ENCODE peak calls at places on chromosomes 4 and X, in five cellular contexts. B is CD4-positive, CD25-positive, alpha-beta regulatory T cell; T is mucosa of descending colon; J is gastrocnemius medialis; P is foreskin fibroblast. Z is an unnamed sample.
A peak's percentile ranks its signal among the peaks of the same experiment; 100 is the strongest.

GRCh38 chr4:110516106-110516922 is 40.4 kb downstream of the ENPEP start:
- DNase-seq in B (peak; percentile 70), T (peak; percentile 58), J (no peak), P (peak; percentile 69), Z (peak; percentile 63)

GRCh38 chrX:133916984-133917722 is 68.2 kb downstream of the GPC3 start:
- DNase-seq in B (no peak), T (no peak), J (no peak), P (no peak), Z (no peak)

GRCh38 chr4:184649971-184650855 is 675 bp downstream of the PRIMPOL start:
- DNase-seq in B (no peak), T (peak; percentile 53), J (no peak), P (peak; percentile 76), Z (no peak)

GRCh38 chr4:7392438-7393374 is 42.0 kb downstream of the PSAPL1 start:
- DNase-seq in B (no peak), T (no peak), J (no peak), P (peak; percentile 27), Z (peak; percentile 41)

GRCh38 chrX:31524182-31524581 is 452.3 kb upstream of the FTHL17 start:
- DNase-seq in B (no peak), T (no peak), J (no peak), P (peak; percentile 7), Z (no peak)

GRCh38 chr4:84750260-84750955 is 167.5 kb downstream of the CDS1 start:
- DNase-seq in B (peak; percentile 29), T (no peak), J (no peak), P (peak; percentile 67), Z (peak; percentile 7)

GRCh38 chrX:21691512-21692018 is 33.4 kb upstream of the KLHL34 start:
- DNase-seq in B (peak; percentile 21), T (no peak), J (no peak), P (no peak), Z (no peak)

GRCh38 chr4:8195841-8196460 is 3.1 kb upstream of the SH3TC1 start:
- DNase-seq in B (no peak), T (no peak), J (no peak), P (no peak), Z (no peak)

GRCh38 chrX:86137071-86137470 is 11.2 kb upstream of the DACH2 start:
- DNase-seq in B (no peak), T (no peak), J (no peak), P (peak; percentile 2), Z (peak; percentile 76)

GRCh38 chrX:1444896-1445480 is 7.7 kb downstream of the ASMTL start:
- DNase-seq in B (no peak), T (no peak), J (no peak), P (no peak), Z (no peak)

GRCh38 chr4:80173387-80173786 is 23.9 kb upstream of the PRDM8 start:
- DNase-seq in B (peak; percentile 91), T (no peak), J (no peak), P (peak; percentile 89), Z (peak; percentile 75)

GRCh38 chr4:3368841-3369760 is 72.7 kb upstream of the HGFAC start:
- DNase-seq in B (no peak), T (no peak), J (no peak), P (no peak), Z (no peak)

GRCh38 chr4:60926624-60927023 is 273.5 kb upstream of the ADGRL3 start:
- DNase-seq in B (no peak), T (no peak), J (no peak), P (no peak), Z (no peak)

GRCh38 chrX:127038065-127038464 is 218.5 kb downstream of the PRR32 start:
- DNase-seq in B (no peak), T (no peak), J (no peak), P (no peak), Z (no peak)

GRCh38 chrX:47579537-47579936 is 2.7 kb upstream of the TIMP1 start:
- DNase-seq in B (no peak), T (no peak), J (no peak), P (peak; percentile 90), Z (peak; percentile 74)

GRCh38 chr4:169094656-169095231 is 84.7 kb upstream of the CBR4 start:
- DNase-seq in B (no peak), T (no peak), J (no peak), P (no peak), Z (no peak)

GRCh38 chr4:120886183-120886582 is 36.3 kb downstream of the PRDM5 start:
- DNase-seq in B (no peak), T (no peak), J (no peak), P (no peak), Z (no peak)

GRCh38 chr4:6279582-6280289 is 10.1 kb downstream of the WFS1 start:
- DNase-seq in B (no peak), T (no peak), J (no peak), P (no peak), Z (no peak)

GRCh38 chr4:79516114-79516513 is 108.1 kb upstream of the GK2 start:
- DNase-seq in B (no peak), T (no peak), J (no peak), P (no peak), Z (no peak)

GRCh38 chrX:397575-397974 is 10.9 kb upstream of the PPP2R3B start:
- DNase-seq in B (no peak), T (no peak), J (no peak), P (peak; percentile 94), Z (peak; percentile 85)

GRCh38 chr4:38152305-38152704 is 192.1 kb downstream of the PTTG2 start:
- DNase-seq in B (no peak), T (no peak), J (no peak), P (no peak), Z (peak; percentile 7)

GRCh38 chr4:120865985-120866384 is 56.5 kb downstream of the PRDM5 start:
- DNase-seq in B (no peak), T (no peak), J (no peak), P (peak; percentile 49), Z (no peak)

GRCh38 chr4:80237992-80238391 is 28.5 kb upstream of the FGF5 start:
- DNase-seq in B (no peak), T (no peak), J (no peak), P (peak; percentile 96), Z (peak; percentile 91)

GRCh38 chr4:105426187-105426897 is 47.5 kb downstream of the PPA2 start:
- DNase-seq in B (no peak), T (no peak), J (no peak), P (no peak), Z (no peak)

GRCh38 chr4:53712326-53712725 is 121.0 kb upstream of the LNX1 start:
- DNase-seq in B (no peak), T (no peak), J (no peak), P (no peak), Z (no peak)

GRCh38 chrX:17374619-17375360 is at the start of gene NHS:
- DNase-seq in B (no peak), T (peak; percentile 77), J (no peak), P (peak; percentile 90), Z (peak; percentile 56)

GRCh38 chr4:6401797-6402196 is 70.6 kb downstream of the PPP2R2C start:
- DNase-seq in B (no peak), T (no peak), J (no peak), P (no peak), Z (no peak)

GRCh38 chrX:482192-482701 is 95.5 kb upstream of the PPP2R3B start:
- DNase-seq in B (no peak), T (no peak), J (no peak), P (no peak), Z (no peak)

GRCh38 chr4:7632971-7633370 is 198.2 kb upstream of the PSAPL1 start:
- DNase-seq in B (no peak), T (no peak), J (no peak), P (no peak), Z (no peak)

GRCh38 chr4:164012396-164013027 is 518.0 kb downstream of the TMA16 start:
- DNase-seq in B (peak; percentile 1), T (no peak), J (no peak), P (no peak), Z (peak; percentile 13)

GRCh38 chr4:153345011-153345981 is 808 bp downstream of the MND1 start:
- DNase-seq in B (peak; percentile 87), T (peak; percentile 59), J (no peak), P (peak; percentile 79), Z (peak; percentile 38)

GRCh38 chr4:48493485-48494100 is 3.5 kb downstream of the ZAR1 start:
- DNase-seq in B (no peak), T (no peak), J (no peak), P (no peak), Z (no peak)

GRCh38 chr4:48489683-48490011 is 405 bp upstream of the ZAR1 start:
- DNase-seq in B (no peak), T (no peak), J (no peak), P (no peak), Z (no peak)

GRCh38 chr4:48490680-48491513 is 845 bp downstream of the ZAR1 start:
- DNase-seq in B (no peak), T (peak; percentile 46), J (no peak), P (no peak), Z (no peak)

GRCh38 chr4:48490012-48490679 is at the start of gene ZAR1:
- DNase-seq in B (no peak), T (no peak), J (no peak), P (no peak), Z (no peak)

DNA sequence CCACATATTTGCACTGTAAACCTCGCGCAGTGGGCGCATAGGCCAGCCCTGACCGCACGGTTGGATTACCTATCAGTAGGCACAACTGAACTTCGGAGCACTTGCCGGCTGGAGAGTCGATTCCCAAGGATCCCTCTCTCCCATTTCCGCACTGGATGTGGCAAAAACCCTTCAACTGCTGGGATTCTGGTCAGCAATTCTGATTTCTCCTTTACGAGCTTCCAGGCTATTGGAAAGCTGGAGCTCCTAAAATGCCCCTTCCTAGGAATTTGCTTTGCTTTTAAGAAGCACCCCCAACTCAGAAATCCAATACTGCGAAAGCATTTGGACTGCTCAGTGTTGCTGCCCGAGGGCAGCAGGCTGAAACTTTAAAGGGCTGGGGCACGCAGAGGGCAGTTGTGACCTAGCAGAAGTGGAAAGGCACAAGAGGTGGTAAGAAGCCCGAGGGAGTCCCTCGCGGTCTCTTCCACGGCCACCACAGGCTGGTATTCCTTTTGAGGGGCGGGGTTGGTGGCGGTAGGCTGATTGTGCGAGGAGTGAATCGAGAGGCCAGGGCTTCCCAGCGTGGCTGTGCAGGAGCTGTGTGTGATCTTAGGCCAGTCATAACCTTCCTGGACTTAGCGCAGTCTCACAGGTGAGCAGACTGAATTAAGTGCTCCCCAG is 1.6 kb downstream of the ZAR1 start:
- DNase-seq in B (no peak), T (no peak), J (no peak), P (no peak), Z (no peak)
- H3K4me3 ChIP-seq in B (no peak overlapping the region), T (no peak overlapping the region), J (no peak overlapping the region), P (no peak overlapping the region), Z (no peak overlapping the region)

GRCh38 chr4:119207051-119207450 is 5.5 kb upstream of the USP53 start:
- DNase-seq in B (peak; percentile 8), T (no peak), J (no peak), P (peak; percentile 77), Z (peak; percentile 59)
- H3K4me3 ChIP-seq in B (no peak overlapping the region), T (no peak overlapping the region), J (no peak overlapping the region), P (no peak overlapping the region), Z (no peak overlapping the region)

DNA sequence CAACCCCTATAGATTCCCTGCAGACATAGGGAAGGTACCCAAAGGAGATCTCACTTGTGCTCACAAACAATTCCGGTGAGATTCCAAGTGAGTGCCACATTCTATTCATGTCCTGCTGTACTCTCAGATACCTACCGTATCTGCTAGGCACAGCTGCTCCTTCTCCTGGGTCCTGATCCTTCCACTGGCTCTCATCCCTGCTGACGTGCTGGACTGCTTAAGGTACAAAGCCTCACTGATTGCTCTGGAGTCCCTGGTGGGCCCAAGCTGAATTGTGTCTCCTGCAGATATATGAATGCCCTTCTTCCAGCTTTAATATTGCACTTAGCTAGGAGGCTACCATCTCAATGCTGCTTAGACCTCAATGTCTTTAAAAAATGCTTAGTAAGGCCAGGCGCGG is 2.4 kb downstream of the TCEAL1 start:
- DNase-seq in B (no peak), T (no peak), J (no peak), P (no peak), Z (no peak)
- H3K4me3 ChIP-seq in B (no peak overlapping the region), T (no peak overlapping the region), J (no peak overlapping the region), P (no peak overlapping the region), Z (no peak overlapping the region)

GRCh38 chr4:173919196-173919595 is 364.3 kb downstream of the FBXO8 start:
- DNase-seq in B (no peak), T (no peak), J (no peak), P (no peak), Z (no peak)
- H3K4me3 ChIP-seq in B (no peak overlapping the region), T (no peak overlapping the region), J (no peak overlapping the region), P (no peak overlapping the region), Z (no peak overlapping the region)